ENCODE peak calls at places on chromosomes 6 and 20, in eight cellular contexts. Z is GM12892, U is prostate gland, S is H1, V is GM12891, T is Peyer's patch, R is HCT116, L is right lobe of liver. E is an unnamed sample.

GRCh38 chr6:165939601-165940290 is 227.9 kb downstream of the TBXT start:
- DNase-seq in Z (no peak), U (no peak), S (no peak), V (no peak), T (no peak), R (no peak), L (no peak), E (no peak)

GRCh38 chr6:112149719-112150263 is 62.4 kb downstream of the FAM229B start:
- DNase-seq in Z (no peak), U (no peak), S (no peak), V (no peak), T (no peak), R (no peak), L (no peak), E (peak)

GRCh38 chr20:5592165-5592564 is 158.0 kb upstream of the SHLD1 start:
- DNase-seq in Z (no peak), U (no peak), S (no peak), V (no peak), T (no peak), R (no peak), L (no peak), E (no peak)

GRCh38 chr6:40631760-40632159 is 44.6 kb upstream of the LRFN2 start:
- DNase-seq in Z (no peak), U (no peak), S (no peak), V (no peak), T (no peak), R (no peak), L (no peak), E (no peak)

GRCh38 chr6:125586605-125587004 is 162.8 kb upstream of the HEY2 start:
- DNase-seq in Z (no peak), U (no peak), S (no peak), V (no peak), T (no peak), R (no peak), L (no peak), E (no peak)

GRCh38 chr6:129631070-129631469 is 78.9 kb downstream of the ARHGAP18 start:
- DNase-seq in Z (no peak), U (no peak), S (no peak), V (no peak), T (no peak), R (no peak), L (no peak), E (no peak)

GRCh38 chr6:15770347-15771143 is 107.7 kb upstream of the DTNBP1 start:
- DNase-seq in Z (no peak), U (no peak), S (no peak), V (peak), T (no peak), R (no peak), L (no peak), E (no peak)

GRCh38 chr6:29702519-29703103 is 20.6 kb upstream of the HLA-F start:
- DNase-seq in Z (peak), U (no peak), S (peak), V (peak), T (peak), R (peak), L (peak), E (no peak)

GRCh38 chr6:158861686-158862381 is 42.7 kb upstream of the EZR start:
- DNase-seq in Z (no peak), U (peak), S (no peak), V (no peak), T (no peak), R (no peak), L (no peak), E (no peak)

GRCh38 chr6:87465041-87465440 is 7.7 kb upstream of the SLC35A1 start:
- DNase-seq in Z (no peak), U (no peak), S (no peak), V (no peak), T (peak), R (no peak), L (no peak), E (no peak)

GRCh38 chr6:104229057-104229456 is 630.7 kb downstream of the HACE1 start:
- DNase-seq in Z (no peak), U (peak), S (no peak), V (no peak), T (no peak), R (no peak), L (no peak), E (no peak)

GRCh38 chr6:152185158-152185574 is 377.7 kb downstream of the ESR1 start:
- DNase-seq in Z (no peak), U (no peak), S (no peak), V (no peak), T (no peak), R (no peak), L (no peak), E (no peak)

GRCh38 chr6:107275330-107275865 is 160.1 kb upstream of the BEND3 start:
- DNase-seq in Z (no peak), U (no peak), S (no peak), V (no peak), T (no peak), R (no peak), L (no peak), E (no peak)

GRCh38 chr20:6665161-6665560 is 102.3 kb upstream of the BMP2 start:
- DNase-seq in Z (no peak), U (no peak), S (no peak), V (no peak), T (no peak), R (no peak), L (no peak), E (no peak)

GRCh38 chr20:956330-956951 is 40.3 kb upstream of the ANGPT4 start:
- DNase-seq in Z (peak), U (peak), S (peak), V (peak), T (peak), R (peak), L (peak), E (peak)

GRCh38 chr6:157747395-157747794 is 75.7 kb upstream of the SNX9 start:
- DNase-seq in Z (no peak), U (no peak), S (no peak), V (no peak), T (no peak), R (no peak), L (no peak), E (no peak)

GRCh38 chr6:139290787-139291294 is 957 bp downstream of the TXLNB start:
- DNase-seq in Z (peak), U (no peak), S (no peak), V (peak), T (no peak), R (no peak), L (no peak), E (peak)

GRCh38 chr6:50198245-50198644 is 148.5 kb upstream of the DEFB112 start:
- DNase-seq in Z (no peak), U (no peak), S (no peak), V (no peak), T (no peak), R (no peak), L (no peak), E (no peak)

GRCh38 chr6:32666420-32667300 is at the start of gene HLA-DQB1:
- DNase-seq in Z (peak), U (peak), S (no peak), V (peak), T (no peak), R (peak), L (no peak), E (no peak)
- TF ChIP-seq POLR2A in Z (peak), U (no peak), S (no peak), V (peak), T (no peak), R (no peak), L (no peak), E (no peak)

DNA sequence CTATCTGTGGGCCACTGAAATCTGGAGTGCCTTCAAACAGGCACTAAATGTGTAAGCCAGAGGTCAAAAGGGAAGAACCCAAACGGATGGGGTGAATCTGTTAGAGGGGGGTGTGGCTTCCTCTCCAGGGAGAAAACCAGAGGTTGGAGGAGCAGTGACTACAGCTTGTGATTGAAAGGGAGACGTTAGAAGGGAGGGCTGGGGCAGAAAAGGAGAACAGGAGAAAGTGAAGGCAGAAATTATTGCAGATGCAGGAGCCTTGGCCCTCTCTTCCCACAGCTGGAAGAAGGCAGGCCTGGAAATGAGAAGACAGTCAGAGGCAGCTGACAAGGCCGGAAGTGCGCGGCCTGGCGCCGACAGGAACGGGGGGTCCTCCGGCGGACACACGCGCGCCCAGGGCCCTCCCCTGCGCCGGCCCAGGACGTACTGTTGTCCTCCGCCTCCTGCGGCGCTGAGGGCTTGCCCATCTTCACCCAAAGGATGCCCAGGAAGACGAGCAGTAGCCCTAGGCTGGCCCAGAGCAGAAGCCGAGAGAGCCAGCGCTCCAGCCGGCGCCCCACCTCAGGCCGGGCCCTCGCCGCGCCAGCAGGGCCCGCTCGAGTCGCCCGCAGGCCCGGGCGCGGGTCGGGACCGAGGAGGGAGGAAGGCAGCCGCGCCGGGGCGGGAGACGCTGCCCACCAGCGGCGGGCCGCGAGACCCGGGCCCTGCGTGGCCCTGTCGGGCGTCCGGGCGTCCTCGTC is 806 bp downstream of the LEMD2 start:
- DNase-seq in Z (peak), U (peak), S (no peak), V (peak), T (peak), R (peak), L (peak), E (peak)
- TF ChIP-seq POLR2A in Z (peak), U (peak), S (no peak), V (peak), T (peak), R (peak), L (peak), E (no peak)

GRCh38 chr6:53293691-53294090 is 55.1 kb downstream of the ELOVL5 start:
- DNase-seq in Z (no peak), U (no peak), S (no peak), V (no peak), T (no peak), R (no peak), L (no peak), E (no peak)
- TF ChIP-seq POLR2A in Z (no peak), U (no peak), S (no peak), V (no peak), T (no peak), R (no peak), L (no peak), E (no peak)

DNA sequence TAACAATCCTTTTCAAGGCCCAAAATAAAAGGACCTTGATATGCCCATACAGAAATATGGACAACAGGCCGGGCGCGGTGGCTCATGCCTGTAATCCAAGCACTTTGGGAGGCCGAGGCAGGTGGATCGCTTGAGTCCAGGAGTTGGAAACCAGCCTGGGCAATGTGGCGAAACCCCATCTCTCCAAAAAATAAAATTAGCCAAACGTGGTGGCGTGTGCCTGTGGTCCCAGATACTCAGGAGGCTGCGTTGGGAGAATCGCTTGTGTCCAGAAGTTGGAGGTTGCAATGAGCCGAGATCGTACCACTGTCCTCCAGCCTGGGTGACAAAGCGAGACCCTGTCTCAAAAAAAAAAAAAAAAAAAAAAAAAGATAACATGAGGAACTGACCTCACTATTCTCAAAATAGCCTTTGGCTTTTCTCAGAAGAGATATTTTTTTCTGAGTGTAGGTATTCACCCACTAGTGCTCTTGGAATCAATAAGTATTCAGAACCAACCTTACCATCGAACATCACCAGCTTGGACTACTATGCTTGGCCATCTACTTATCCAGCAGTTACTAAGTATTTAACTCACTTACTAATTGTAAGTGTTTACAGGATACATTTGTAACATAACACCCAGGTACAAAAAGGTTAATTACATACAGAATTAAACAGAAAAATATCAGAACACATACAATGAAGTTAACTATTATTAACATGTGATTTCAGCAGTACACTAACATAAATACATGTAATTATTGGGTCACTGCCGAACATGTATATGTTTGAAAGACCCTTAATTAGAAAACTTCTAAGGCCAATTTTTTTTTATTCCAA is 99.2 kb downstream of the OR2B2 start:
- DNase-seq in Z (no peak), U (no peak), S (peak), V (no peak), T (no peak), R (no peak), L (no peak), E (no peak)
- TF ChIP-seq POLR2A in Z (no peak), U (no peak), S (no peak), V (no peak), T (no peak), R (no peak), L (no peak), E (no peak)

GRCh38 chr6:13814176-13814937 is at the start of gene MCUR1:
- DNase-seq in Z (peak), U (peak), S (peak), V (peak), T (peak), R (peak), L (peak), E (peak)
- TF ChIP-seq POLR2A in Z (peak), U (peak), S (peak), V (peak), T (peak), R (peak), L (peak), E (peak)

DNA sequence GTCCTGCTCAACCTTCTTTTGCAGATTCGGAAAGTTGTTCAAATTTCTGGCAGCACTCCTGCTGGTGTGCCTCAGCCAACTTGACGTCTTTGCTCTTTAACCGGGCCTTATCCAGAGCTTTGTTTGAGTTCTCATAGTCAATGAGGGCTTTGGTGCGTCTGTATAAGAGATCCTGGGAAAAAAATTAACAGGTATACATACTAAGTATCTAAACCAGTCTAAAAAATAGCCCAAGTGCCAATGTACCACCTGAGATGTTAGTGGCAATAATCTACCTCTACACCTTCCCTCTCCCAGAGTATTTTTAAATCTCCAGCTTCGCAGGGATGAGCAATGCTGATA is 21.1 kb downstream of the SNX5 start:
- DNase-seq in Z (no peak), U (no peak), S (no peak), V (no peak), T (no peak), R (no peak), L (no peak), E (no peak)
- TF ChIP-seq POLR2A in Z (no peak), U (no peak), S (no peak), V (no peak), T (no peak), R (no peak), L (no peak), E (no peak)

E was measured in uterus.